ENCODE peak calls at places on chromosome 18, in six cellular contexts. J, U, N, G, F and P are unnamed samples.
A peak's percentile ranks its signal among the peaks of the same experiment; 100 is the strongest.

GRCh38 chr18:48990497-48991298 is 39.9 kb upstream of the SMAD7 start:
- DNase-seq in J (no peak), F (peak; percentile 73), N (peak; percentile 63), G (no peak), U (no peak), P (no peak)

GRCh38 chr18:47754311-47755101 is 176.0 kb downstream of the SMAD2 start:
- DNase-seq in J (no peak), N (no peak), U (peak; percentile 73), F (peak; percentile 20), G (peak; percentile 71), P (peak; percentile 20)

GRCh38 chr18:29488617-29489016 is 1311.7 kb upstream of the CDH2 start:
- DNase-seq in G (no peak), F (no peak), U (no peak), J (no peak), N (peak; percentile 30), P (no peak)

GRCh38 chr18:22342625-22343024 is 75.1 kb downstream of the CTAGE1 start:
- DNase-seq in N (peak; percentile 85), J (no peak), F (peak; percentile 93), U (peak; percentile 15), G (no peak), P (no peak)

GRCh38 chr18:919078-919477 is 14.4 kb downstream of the ADCYAP1 start:
- DNase-seq in N (no peak), J (no peak), G (no peak), F (no peak), U (no peak), P (no peak)

GRCh38 chr18:58267493-58267892 is 223.5 kb downstream of the NEDD4L start:
- DNase-seq in J (no peak), F (no peak), G (no peak), N (no peak), U (no peak), P (no peak)

GRCh38 chr18:48542513-48543181 is 3.8 kb downstream of the CTIF start:
- DNase-seq in J (no peak), G (no peak), U (no peak), F (peak; percentile 16), N (no peak), P (no peak)

GRCh38 chr18:5851998-5852397 is 43.3 kb downstream of the TMEM200C start:
- DNase-seq in G (no peak), U (no peak), N (no peak), F (no peak), J (no peak), P (no peak)

GRCh38 chr18:47798366-47798765 is 132.1 kb downstream of the SMAD2 start:
- DNase-seq in F (no peak), U (no peak), G (no peak), N (no peak), J (no peak), P (no peak)

GRCh38 chr18:57242285-57242684 is 95.4 kb downstream of the BOD1L2 start:
- DNase-seq in F (no peak), J (no peak), G (no peak), N (no peak), U (no peak), P (no peak)

GRCh38 chr18:23538040-23538439 is 34.7 kb downstream of the RMC1 start:
- DNase-seq in U (no peak), G (no peak), J (no peak), N (no peak), F (peak; percentile 36), P (no peak)

GRCh38 chr18:10559566-10560456 is 34.0 kb downstream of the NAPG start:
- DNase-seq in G (no peak), F (no peak), U (no peak), N (no peak), J (no peak), P (peak; percentile 38)

GRCh38 chr18:11883153-11883552 is 25.0 kb downstream of the MPPE1 start:
- DNase-seq in N (no peak), J (no peak), G (no peak), U (no peak), F (no peak), P (peak; percentile 86)

GRCh38 chr18:11800947-11801346 is 50.3 kb upstream of the CHMP1B start:
- DNase-seq in N (no peak), G (no peak), F (no peak), J (no peak), U (no peak), P (no peak)

GRCh38 chr18:60044290-60045006 is 144.7 kb downstream of the PMAIP1 start:
- DNase-seq in U (no peak), G (no peak), N (peak; percentile 69), F (peak; percentile 56), J (no peak), P (no peak)

GRCh38 chr18:45662468-45662867 is 47.2 kb downstream of the SLC14A2 start:
- DNase-seq in J (no peak), U (no peak), N (peak; percentile 77), F (peak; percentile 65), G (no peak), P (no peak)

GRCh38 chr18:43661570-43661969 is 384.3 kb upstream of the SYT4 start:
- DNase-seq in J (no peak), N (peak; percentile 74), U (peak; percentile 24), G (no peak), F (peak; percentile 83), P (peak; percentile 16)

GRCh38 chr18:58529714-58530354 is 99.1 kb downstream of the ALPK2 start:
- DNase-seq in G (peak; percentile 49), F (peak; percentile 74), J (no peak), U (peak; percentile 69), N (peak; percentile 73), P (peak; percentile 61)

GRCh38 chr18:28404721-28405120 is 227.8 kb upstream of the CDH2 start:
- DNase-seq in N (no peak), U (no peak), F (no peak), G (no peak), J (no peak), P (no peak)

GRCh38 chr18:3870914-3871313 is 420.9 kb downstream of the TGIF1 start:
- DNase-seq in G (no peak), J (no peak), F (no peak), N (no peak), U (no peak), P (no peak)

GRCh38 chr18:27954226-27954625 is 222.7 kb downstream of the CDH2 start:
- DNase-seq in G (no peak), U (no peak), F (peak; percentile 34), N (peak; percentile 44), J (no peak), P (no peak)

GRCh38 chr18:75066936-75067335 is 142.0 kb downstream of the PTGR3 start:
- DNase-seq in G (no peak), F (no peak), J (no peak), N (no peak), U (no peak), P (no peak)

GRCh38 chr18:79876497-79876896 is 75.0 kb downstream of the SLC66A2 start:
- DNase-seq in G (no peak), U (peak; percentile 86), F (no peak), N (no peak), J (no peak), P (no peak)

GRCh38 chr18:13800505-13801259 is 23.3 kb upstream of the MC5R start:
- DNase-seq in U (peak; percentile 65), J (no peak), F (peak; percentile 79), G (peak; percentile 36), N (peak; percentile 31), P (no peak)

GRCh38 chr18:70469916-70470315 is 181.1 kb downstream of the SOCS6 start:
- DNase-seq in N (no peak), U (no peak), G (no peak), J (no peak), F (peak; percentile 79), P (no peak)

GRCh38 chr18:43159091-43159490 is 43.6 kb upstream of the RIT2 start:
- DNase-seq in U (no peak), G (no peak), N (peak; percentile 87), F (peak; percentile 57), J (no peak), P (no peak)

GRCh38 chr18:3790702-3791101 is 340.7 kb downstream of the TGIF1 start:
- DNase-seq in N (peak; percentile 53), G (no peak), U (no peak), F (peak; percentile 84), J (peak; percentile 74), P (peak; percentile 33)

GRCh38 chr18:39389800-39390379 is 1824.3 kb upstream of the CELF4 start:
- DNase-seq in J (no peak), G (no peak), U (no peak), F (no peak), N (no peak), P (no peak)

GRCh38 chr18:2905802-2906521 is 59.2 kb downstream of the EMILIN2 start:
- DNase-seq in N (no peak), U (no peak), F (peak; percentile 36), J (no peak), G (peak; percentile 43), P (no peak)

GRCh38 chr18:37564796-37565137 is 831 bp downstream of the CELF4 start:
- DNase-seq in F (peak; percentile 87), J (no peak), G (peak; percentile 89), U (peak; percentile 41), N (peak; percentile 29), P (no peak)

GRCh38 chr18:75214766-75215515 is 4.3 kb downstream of the TSHZ1 start:
- DNase-seq in N (no peak), F (no peak), G (no peak), J (no peak), U (no peak), P (no peak)

GRCh38 chr18:22241806-22242440 is 72.5 kb downstream of the GATA6 start:
- DNase-seq in J (no peak), U (no peak), N (no peak), F (no peak), G (no peak), P (no peak)

GRCh38 chr18:23324056-23324811 is 128.9 kb upstream of the RIOK3 start:
- DNase-seq in U (no peak), F (no peak), G (no peak), J (no peak), N (no peak), P (peak; percentile 30)

GRCh38 chr18:50312296-50313030 is 25.0 kb upstream of the CXXC1 start:
- DNase-seq in G (no peak), J (no peak), F (no peak), U (peak; percentile 73), N (no peak), P (peak; percentile 80)

GRCh38 chr18:59142274-59142673 is 2.6 kb downstream of the SEC11C start:
- DNase-seq in F (no peak), J (no peak), N (no peak), G (no peak), U (peak; percentile 10), P (no peak)

GRCh38 chr18:44503854-44504253 is 176.8 kb upstream of the SETBP1 start:
- DNase-seq in N (no peak), U (no peak), F (no peak), G (no peak), J (no peak), P (no peak)

GRCh38 chr18:59249186-59249774 is 24.0 kb downstream of the RAX start:
- DNase-seq in N (peak; percentile 95), G (peak; percentile 60), F (peak; percentile 80), U (peak; percentile 74), J (no peak), P (peak; percentile 23)